ENCODE peak calls at places on chromosomes 5 and 9, in five cellular contexts. U is GM12878, R is H1, P is HCT116, X is HepG2. C is an unnamed sample.

GRCh38 chr9:4334439-4334838 is 34.6 kb upstream of the GLIS3 start:
- DNase-seq in P (peak; percentile 35), X (peak; percentile 46), R (no peak), U (no peak), C (no peak)

GRCh38 chr5:173866249-173867172 is 21.6 kb upstream of the CPEB4 start:
- DNase-seq in X (no peak), R (no peak), P (no peak), U (no peak), C (peak; percentile 96)

GRCh38 chr9:75826292-75826691 is 64.2 kb upstream of the PCSK5 start:
- DNase-seq in X (no peak), R (no peak), U (no peak), P (no peak), C (no peak)

GRCh38 chr9:87405677-87406544 is 91.8 kb upstream of the DAPK1 start:
- DNase-seq in R (no peak), X (no peak), U (no peak), P (no peak), C (no peak)

GRCh38 chr9:36214571-36214970 is 23.9 kb downstream of the CLTA start:
- DNase-seq in P (no peak), U (no peak), X (no peak), R (no peak), C (no peak)

GRCh38 chr9:108636023-108636422 is 219.8 kb downstream of the ACTL7B start:
- DNase-seq in X (no peak), U (no peak), P (peak; percentile 16), R (no peak), C (no peak)

GRCh38 chr9:107638922-107639321 is 149.4 kb upstream of the KLF4 start:
- DNase-seq in P (no peak), X (no peak), R (no peak), U (no peak), C (no peak)

GRCh38 chr5:50934343-50934742 is 267.9 kb downstream of the PARP8 start:
- DNase-seq in R (no peak), X (no peak), P (no peak), U (no peak), C (no peak)

GRCh38 chr5:172420215-172420934 is 34.0 kb downstream of the SH3PXD2B start:
- DNase-seq in U (no peak), R (no peak), P (peak; percentile 60), X (peak; percentile 91), C (peak; percentile 30)

GRCh38 chr9:28774433-28775029 is 1201.2 kb upstream of the C9orf72 start:
- DNase-seq in R (no peak), X (peak; percentile 18), U (no peak), P (peak; percentile 22), C (no peak)

GRCh38 chr9:116945817-116946216 is 258.7 kb downstream of the TRIM32 start:
- DNase-seq in U (no peak), P (no peak), X (no peak), R (no peak), C (no peak)

GRCh38 chr5:88674262-88675158 is 208.5 kb downstream of the MEF2C start:
- DNase-seq in R (no peak), U (no peak), X (no peak), P (no peak), C (no peak)

GRCh38 chr9:93579711-93580516 is 3.5 kb downstream of the PHF2 start:
- DNase-seq in P (no peak), X (no peak), U (no peak), R (no peak), C (no peak)

DNA sequence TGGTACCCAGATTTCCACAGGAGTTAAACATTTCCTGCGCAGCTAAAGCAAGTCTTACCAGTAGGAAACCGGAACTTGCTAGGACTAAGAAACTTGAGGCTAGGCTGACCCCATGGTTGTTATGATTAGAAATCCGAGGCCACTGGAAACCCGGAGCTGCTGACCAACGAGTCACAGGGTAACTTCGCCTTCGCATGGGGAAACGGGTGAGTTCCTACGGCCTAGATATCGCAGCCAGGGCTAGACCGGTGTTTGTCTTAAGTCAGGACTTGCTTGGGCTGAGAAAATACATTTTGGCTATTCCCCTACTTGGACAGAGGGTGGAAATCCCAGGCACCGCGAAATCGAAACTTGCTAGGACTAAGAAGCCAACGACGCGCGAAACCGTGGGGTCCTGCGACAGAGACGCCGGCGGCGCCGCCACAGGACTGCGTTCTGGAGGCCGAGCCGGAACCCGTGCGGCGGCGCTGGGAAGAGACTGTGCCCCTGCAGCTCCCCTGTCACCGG is 1.6 kb upstream of the ANXA2R start:
- DNase-seq in X (peak; percentile 46), U (no peak), R (no peak), P (no peak), C (peak; percentile 88)
- TF ChIP-seq SRF in X (no peak), U (no peak), R (no peak), P (no peak), C (no peak)

GRCh38 chr5:116063950-116064349 is 20.9 kb upstream of the COMMD10 start:
- DNase-seq in P (no peak), R (no peak), U (no peak), X (no peak), C (no peak)

GRCh38 chr5:116062352-116062751 is 22.5 kb upstream of the COMMD10 start:
- DNase-seq in X (peak; percentile 6), P (no peak), U (no peak), R (no peak), C (no peak)

DNA sequence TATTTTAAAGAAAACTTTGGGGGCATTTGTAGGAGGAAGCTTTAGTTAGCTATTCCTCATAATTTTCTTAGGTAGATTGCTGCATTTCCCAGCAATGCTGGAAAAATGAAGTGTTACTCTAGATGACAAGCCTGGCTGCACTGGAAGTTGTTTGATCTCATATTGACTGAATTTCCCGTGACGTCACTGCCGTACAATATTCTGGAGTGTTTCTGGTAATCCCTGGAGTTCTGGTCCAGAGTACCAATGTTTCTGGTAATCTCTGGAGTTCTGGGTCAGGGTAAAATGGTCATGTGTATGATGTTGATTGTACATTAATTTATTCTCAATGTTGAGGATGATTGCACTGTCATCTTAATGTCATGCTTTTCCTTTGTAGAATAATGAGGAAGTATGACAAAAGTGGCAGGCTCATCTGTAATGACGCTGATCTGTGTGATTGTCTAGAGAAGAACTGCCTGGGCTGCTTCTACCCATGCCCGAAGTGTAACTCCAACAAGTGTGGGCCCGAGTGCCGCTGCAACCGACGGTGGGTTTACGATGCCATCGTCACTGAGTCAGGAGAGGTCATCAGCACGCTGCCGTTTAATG is 26.2 kb downstream of the ARL14EPL start:
- DNase-seq in P (no peak), U (no peak), R (no peak), X (no peak), C (no peak)
- TF ChIP-seq SRF in P (no peak), U (no peak), R (no peak), X (no peak), C (no peak)

GRCh38 chr5:151222769-151223446 is 984 bp downstream of the CCDC69 start:
- DNase-seq in X (no peak), R (no peak), P (no peak), U (no peak), C (peak; percentile 68)
- TF ChIP-seq SRF in X (no peak), R (no peak), P (no peak), U (no peak), C (no peak)

GRCh38 chr5:157613385-157614245 is 38.0 kb upstream of the ADAM19 start:
- DNase-seq in X (no peak), U (no peak), R (no peak), P (no peak), C (no peak)

GRCh38 chr5:157611571-157612067 is 36.0 kb upstream of the ADAM19 start:
- DNase-seq in R (no peak), X (no peak), U (peak; percentile 79), P (no peak), C (no peak)

GRCh38 chr5:157610990-157611389 is 35.4 kb upstream of the ADAM19 start:
- DNase-seq in R (no peak), X (no peak), P (no peak), U (no peak), C (peak; percentile 86)

GRCh38 chr5:157612581-157612980 is 37.0 kb upstream of the ADAM19 start:
- DNase-seq in U (no peak), X (no peak), R (no peak), P (no peak), C (no peak)

GRCh38 chr5:157612071-157612476 is 36.5 kb upstream of the ADAM19 start:
- DNase-seq in R (no peak), X (no peak), U (no peak), P (no peak), C (no peak)
- TF ChIP-seq SRF in R (no peak), X (no peak), U (no peak), P (no peak), C (no peak)

DNA sequence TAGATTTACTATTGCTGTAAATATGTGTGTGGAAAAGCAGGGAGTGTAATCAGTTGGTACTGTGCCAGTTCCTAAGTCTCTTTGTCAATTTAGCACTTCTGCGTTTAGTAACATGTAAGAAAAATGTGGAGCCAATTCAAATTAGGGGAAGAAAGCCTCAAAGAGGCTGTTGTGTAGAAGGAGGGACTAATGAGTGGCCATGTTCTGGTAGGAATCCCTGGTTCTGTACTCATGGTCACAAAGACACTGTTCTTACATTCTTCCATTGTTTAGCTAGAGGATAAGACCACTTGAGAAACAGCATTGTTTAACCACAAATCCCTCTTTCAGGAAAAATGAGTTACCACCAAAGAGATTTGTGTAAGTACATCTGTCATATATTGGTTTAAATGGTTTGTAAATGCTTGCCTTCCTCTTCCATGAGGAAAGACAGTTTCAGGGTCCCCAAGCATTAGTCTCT is 14.9 kb downstream of the ARHGEF28 start:
- DNase-seq in X (no peak), U (no peak), P (no peak), R (no peak), C (no peak)
- TF ChIP-seq SRF in X (no peak), U (no peak), P (no peak), R (no peak), C (no peak)

GRCh38 chr5:176814313-176814685 is 3.9 kb downstream of the UNC5A start:
- DNase-seq in P (no peak), X (no peak), R (no peak), U (no peak), C (no peak)

GRCh38 chr5:176814836-176815438 is 4.6 kb downstream of the UNC5A start:
- DNase-seq in R (no peak), U (no peak), P (no peak), X (no peak), C (no peak)

GRCh38 chr5:176810687-176811501 is 535 bp downstream of the UNC5A start:
- DNase-seq in R (no peak), X (no peak), U (no peak), P (no peak), C (no peak)

GRCh38 chr5:176813587-176814312 is 3.4 kb downstream of the UNC5A start:
- DNase-seq in U (no peak), X (no peak), R (no peak), P (no peak), C (no peak)

GRCh38 chr5:176812269-176813259 is 2.2 kb downstream of the UNC5A start:
- DNase-seq in X (peak; percentile 39), P (no peak), R (no peak), U (no peak), C (peak; percentile 61)
- TF ChIP-seq SRF in X (no peak), P (no peak), R (no peak), U (no peak), C (no peak)

C was measured in K562.